ENCODE peak calls at places on chromosomes 13 and 19, in nine cellular contexts. B is effector memory CD4-positive, alpha-beta T cell; E is iPS DF 19.7; I is germinal center; G is amygdala; O is activated naive CD8-positive, alpha-beta T cell treated with anti-CD3 and anti-CD28 coated beads, Interleukin-2, amount 50 U/mL, for 24 hours; K is neural crest cell; J is activated T-helper 1 cell treated with anti-CD3 and anti-CD28 coated beads, Interleukin-12 subunit alpha, Interleukin-12 subunit beta, Interleukin-2, Interleukin-4 antibody, amounts not matched to agents 30 ng/mL and 10 ng/mL and 1 ng/mL, durations not matched to agents 14 hours and 24 hours and 36 hours; C is hepatic stellate cell. H is an unnamed sample.

GRCh38 chr19:44010468-44010867 is 7.7 kb downstream of the ZNF230 start:
- DNase-seq in I (no peak), G (no peak), K (no peak), B (no peak), C (no peak), E (no peak), O (no peak), J (no peak), H (no peak)

GRCh38 chr19:57512845-57513244 is 13.1 kb downstream of the ZNF773 start:
- DNase-seq in E (no peak), C (no peak), K (no peak), I (no peak), J (no peak), G (no peak), O (peak; percentile 7), B (no peak), H (no peak)

GRCh38 chr13:40401911-40402776 is 264.3 kb downstream of the FOXO1 start:
- DNase-seq in C (peak; percentile 72), K (no peak), B (no peak), J (no peak), I (peak; percentile 33), O (peak; percentile 75), E (no peak), G (peak; percentile 78), H (peak; percentile 100)

GRCh38 chr19:38149597-38149996 is 74.4 kb downstream of the DPF1 start:
- DNase-seq in O (no peak), I (no peak), K (no peak), C (no peak), J (no peak), G (no peak), E (no peak), B (no peak), H (no peak)

GRCh38 chr19:46928951-46929350 is 68.2 kb downstream of the ARHGAP35 start:
- DNase-seq in O (no peak), I (no peak), B (no peak), E (no peak), C (no peak), K (no peak), G (no peak), J (no peak), H (no peak)

GRCh38 chr19:3721131-3721899 is 13.1 kb downstream of the TJP3 start:
- DNase-seq in C (peak; percentile 91), B (peak; percentile 81), J (peak; percentile 81), E (no peak), I (peak; percentile 94), G (peak; percentile 47), K (peak; percentile 83), O (peak; percentile 91), H (peak; percentile 65)

GRCh38 chr19:44260695-44261446 is 1.2 kb downstream of the ZNF233 start:
- DNase-seq in J (no peak), B (no peak), E (no peak), O (no peak), K (no peak), I (no peak), C (no peak), G (no peak), H (no peak)

GRCh38 chr13:113390874-113391497 is 27.1 kb upstream of the GRTP1 start:
- DNase-seq in E (no peak), C (no peak), I (no peak), G (no peak), O (no peak), B (no peak), J (no peak), K (no peak), H (no peak)

GRCh38 chr19:6587093-6587820 is 3.7 kb downstream of the CD70 start:
- DNase-seq in J (no peak), G (no peak), O (no peak), K (no peak), B (no peak), E (peak; percentile 84), I (peak; percentile 51), C (no peak), H (no peak)

GRCh38 chr19:27774827-27775226 is 1438.1 kb downstream of the UQCRFS1 start:
- DNase-seq in C (no peak), I (peak; percentile 47), B (no peak), G (no peak), J (no peak), K (no peak), O (peak; percentile 39), E (no peak), H (no peak)

GRCh38 chr13:30738526-30738925 is 3.2 kb downstream of the ALOX5AP start:
- DNase-seq in C (no peak), I (no peak), G (no peak), B (no peak), E (no peak), K (no peak), J (no peak), O (no peak), H (no peak)

GRCh38 chr19:57171551-57172081 is 4.3 kb upstream of the DUXA start:
- DNase-seq in C (peak; percentile 67), G (peak; percentile 14), O (no peak), B (peak; percentile 30), E (no peak), J (no peak), K (no peak), I (peak; percentile 58), H (no peak)

GRCh38 chr13:33445024-33445423 is 159.5 kb upstream of the STARD13 start:
- DNase-seq in O (no peak), C (no peak), G (no peak), K (no peak), I (no peak), J (no peak), E (no peak), B (no peak), H (no peak)

GRCh38 chr19:373391-374182 is 29.0 kb upstream of the MIER2 start:
- DNase-seq in O (no peak), C (no peak), G (no peak), K (no peak), B (no peak), J (no peak), E (no peak), I (no peak), H (no peak)

GRCh38 chr19:7743425-7743841 is 3.9 kb downstream of the CD209 start:
- DNase-seq in C (no peak), G (no peak), J (no peak), K (no peak), E (no peak), B (no peak), O (peak; percentile 48), I (no peak), H (no peak)

GRCh38 chr13:35855531-35856019 is 275.6 kb downstream of the DCLK1 start:
- DNase-seq in J (no peak), B (no peak), I (no peak), E (peak; percentile 97), O (no peak), C (no peak), K (no peak), G (no peak), H (no peak)

GRCh38 chr13:74206061-74206561 is 71.9 kb upstream of the KLF12 start:
- DNase-seq in J (no peak), E (no peak), G (no peak), O (no peak), I (no peak), K (no peak), C (peak; percentile 24), B (no peak), H (no peak)

GRCh38 chr19:3723883-3724282 is 15.7 kb downstream of the TJP3 start:
- DNase-seq in E (no peak), G (no peak), C (no peak), O (no peak), B (no peak), J (no peak), K (no peak), I (no peak), H (no peak)

GRCh38 chr19:14556662-14557188 is 15.1 kb downstream of the NDUFB7 start:
- DNase-seq in K (peak; percentile 73), C (peak; percentile 94), J (peak; percentile 60), I (peak; percentile 81), E (no peak), B (peak; percentile 36), O (peak; percentile 84), G (peak; percentile 74), H (peak; percentile 80)

GRCh38 chr13:34103854-34104253 is 285.9 kb downstream of the RFC3 start:
- DNase-seq in B (no peak), J (no peak), E (no peak), I (no peak), O (no peak), C (no peak), K (no peak), G (no peak), H (no peak)

GRCh38 chr19:53772943-53773342 is 51.2 kb downstream of the NLRP12 start:
- DNase-seq in B (no peak), C (peak; percentile 49), K (peak; percentile 66), O (peak; percentile 54), E (peak; percentile 75), I (peak; percentile 20), G (peak; percentile 1), J (peak; percentile 15), H (no peak)

GRCh38 chr19:39941615-39942507 is 7.4 kb upstream of the FCGBP start:
- DNase-seq in O (peak; percentile 44), K (no peak), E (no peak), G (no peak), C (no peak), B (peak; percentile 29), I (peak; percentile 77), J (peak; percentile 45), H (peak; percentile 79)

GRCh38 chr13:48595330-48596127 is 58.2 kb upstream of the CYSLTR2 start:
- DNase-seq in G (peak; percentile 29), K (no peak), E (peak; percentile 25), J (peak; percentile 12), O (peak; percentile 37), I (peak; percentile 14), B (peak; percentile 16), C (peak; percentile 22), H (peak; percentile 75)

GRCh38 chr13:39530996-39531395 is 72.0 kb downstream of the LHFPL6 start:
- DNase-seq in G (no peak), J (no peak), I (no peak), E (no peak), B (no peak), O (no peak), C (no peak), K (no peak), H (no peak)

GRCh38 chr19:54464624-54465266 is 1.2 kb upstream of the LENG9 start:
- DNase-seq in I (peak; percentile 82), O (peak; percentile 88), G (peak; percentile 84), K (peak; percentile 85), E (peak; percentile 59), C (peak; percentile 88), B (peak; percentile 46), J (peak; percentile 79), H (peak; percentile 74)

GRCh38 chr19:55056827-55057226 is 6.1 kb downstream of the RDH13 start:
- DNase-seq in G (no peak), J (no peak), O (no peak), I (no peak), K (no peak), B (no peak), C (no peak), E (no peak), H (no peak)

GRCh38 chr13:44280461-44280860 is 93.2 kb upstream of the SERP2 start:
- DNase-seq in B (no peak), G (no peak), J (no peak), K (no peak), C (no peak), I (no peak), O (no peak), E (no peak), H (no peak)

GRCh38 chr19:19218911-19219310 is 7.2 kb downstream of the NCAN start:
- DNase-seq in J (no peak), O (no peak), C (no peak), I (no peak), G (no peak), K (no peak), E (no peak), B (no peak), H (no peak)

GRCh38 chr19:39372941-39373340 is 18.0 kb downstream of the PAF1 start:
- DNase-seq in I (no peak), G (no peak), E (no peak), B (no peak), K (no peak), O (no peak), J (no peak), C (peak; percentile 50), H (no peak)

GRCh38 chr19:37855098-37855497 is 51.3 kb downstream of the WDR87 start:
- DNase-seq in J (no peak), C (peak; percentile 19), O (peak; percentile 3), G (peak; percentile 51), I (peak; percentile 87), B (no peak), K (no peak), E (no peak), H (no peak)

GRCh38 chr13:37226966-37227365 is 121.5 kb upstream of the CSNK1A1L start:
- DNase-seq in G (no peak), B (no peak), I (no peak), J (no peak), E (no peak), C (no peak), K (no peak), O (no peak), H (no peak)